ENCODE peak calls at places on chromosome 19, in seven cellular contexts. One of them, this sample, is unnamed.

GRCh38 chr19:1019980-1020867 is 699 bp downstream of the TMEM259 start:
- DNase-seq in fibroblast of lung: no peak
- DNase-seq in neural progenitor cell: peak; percentile 43
- DNase-seq in K562: peak; percentile 71
- DNase-seq in PC-3: no peak
- DNase-seq in HepG2: no peak
- DNase-seq in GM23248: no peak
- DNase-seq in this sample: no peak

GRCh38 chr19:1591421-1592022 is 1.1 kb downstream of the MBD3 start:
- DNase-seq in fibroblast of lung: no peak
- DNase-seq in neural progenitor cell: peak; percentile 65
- DNase-seq in K562: peak; percentile 44
- DNase-seq in PC-3: no peak
- DNase-seq in HepG2: no peak
- DNase-seq in GM23248: peak; percentile 32
- DNase-seq in this sample: no peak

GRCh38 chr19:13839193-13839937 is 37.6 kb upstream of the NANOS3 start:
- DNase-seq in fibroblast of lung: peak; percentile 72
- DNase-seq in neural progenitor cell: peak; percentile 44
- DNase-seq in K562: peak; percentile 69
- DNase-seq in PC-3: peak; percentile 94
- DNase-seq in HepG2: no peak
- DNase-seq in GM23248: peak; percentile 94
- DNase-seq in this sample: peak; percentile 89

GRCh38 chr19:49017666-49018351 is 918 bp upstream of the LHB start:
- DNase-seq in fibroblast of lung: peak; percentile 47
- DNase-seq in neural progenitor cell: peak; percentile 79
- DNase-seq in K562: peak; percentile 74
- DNase-seq in PC-3: peak; percentile 59
- DNase-seq in HepG2: peak; percentile 41
- DNase-seq in GM23248: peak; percentile 83
- DNase-seq in this sample: no peak

GRCh38 chr19:29665826-29666633 is 769 bp downstream of the PLEKHF1 start:
- DNase-seq in fibroblast of lung: peak; percentile 80
- DNase-seq in neural progenitor cell: peak; percentile 62
- DNase-seq in K562: no peak
- DNase-seq in PC-3: peak; percentile 38
- DNase-seq in HepG2: no peak
- DNase-seq in GM23248: peak; percentile 84
- DNase-seq in this sample: peak; percentile 76

GRCh38 chr19:31938675-31939074 is 406.7 kb upstream of the ZNF507 start:
- DNase-seq in fibroblast of lung: peak; percentile 25
- DNase-seq in neural progenitor cell: no peak
- DNase-seq in K562: no peak
- DNase-seq in PC-3: no peak
- DNase-seq in HepG2: no peak
- DNase-seq in GM23248: no peak
- DNase-seq in this sample: no peak

GRCh38 chr19:41740415-41741243 is 14.7 kb upstream of the CEACAM6 start:
- DNase-seq in fibroblast of lung: no peak
- DNase-seq in neural progenitor cell: no peak
- DNase-seq in K562: no peak
- DNase-seq in PC-3: no peak
- DNase-seq in HepG2: no peak
- DNase-seq in GM23248: no peak
- DNase-seq in this sample: peak; percentile 95

GRCh38 chr19:19911150-19911549 is 10.4 kb downstream of the ZNF93 start:
- DNase-seq in fibroblast of lung: no peak
- DNase-seq in neural progenitor cell: no peak
- DNase-seq in K562: no peak
- DNase-seq in PC-3: no peak
- DNase-seq in HepG2: no peak
- DNase-seq in GM23248: peak; percentile 12
- DNase-seq in this sample: no peak

GRCh38 chr19:10871711-10872550 is 578 bp downstream of the CARM1 start:
- DNase-seq in fibroblast of lung: no peak
- DNase-seq in neural progenitor cell: peak; percentile 74
- DNase-seq in K562: peak; percentile 67
- DNase-seq in PC-3: peak; percentile 19
- DNase-seq in HepG2: no peak
- DNase-seq in GM23248: peak; percentile 62
- DNase-seq in this sample: no peak

GRCh38 chr19:48064509-48064908 is 20.6 kb upstream of the CABP5 start:
- DNase-seq in fibroblast of lung: no peak
- DNase-seq in neural progenitor cell: no peak
- DNase-seq in K562: no peak
- DNase-seq in PC-3: no peak
- DNase-seq in HepG2: no peak
- DNase-seq in GM23248: no peak
- DNase-seq in this sample: no peak

GRCh38 chr19:56177564-56178243 is 1.9 kb downstream of the GALP start:
- DNase-seq in fibroblast of lung: no peak
- DNase-seq in neural progenitor cell: no peak
- DNase-seq in K562: no peak
- DNase-seq in PC-3: no peak
- DNase-seq in HepG2: no peak
- DNase-seq in GM23248: no peak
- DNase-seq in this sample: no peak

GRCh38 chr19:8367327-8368001 is 3.5 kb downstream of the ANGPTL4 start:
- DNase-seq in fibroblast of lung: peak; percentile 98
- DNase-seq in neural progenitor cell: peak; percentile 68
- DNase-seq in K562: peak; percentile 50
- DNase-seq in PC-3: peak; percentile 97
- DNase-seq in HepG2: no peak
- DNase-seq in GM23248: peak; percentile 92
- DNase-seq in this sample: peak; percentile 89

GRCh38 chr19:23263870-23264590 is 13.8 kb upstream of the ZNF724 start:
- DNase-seq in fibroblast of lung: no peak
- DNase-seq in neural progenitor cell: no peak
- DNase-seq in K562: no peak
- DNase-seq in PC-3: no peak
- DNase-seq in HepG2: no peak
- DNase-seq in GM23248: peak; percentile 16
- DNase-seq in this sample: no peak

GRCh38 chr19:19083413-19084178 is 19.8 kb downstream of the SLC25A42 start:
- DNase-seq in fibroblast of lung: no peak
- DNase-seq in neural progenitor cell: no peak
- DNase-seq in K562: no peak
- DNase-seq in PC-3: no peak
- DNase-seq in HepG2: no peak
- DNase-seq in GM23248: no peak
- DNase-seq in this sample: no peak

GRCh38 chr19:2207991-2208860 is 27.9 kb downstream of the PLEKHJ1 start:
- DNase-seq in fibroblast of lung: peak; percentile 61
- DNase-seq in neural progenitor cell: peak; percentile 83
- DNase-seq in K562: peak; percentile 61
- DNase-seq in PC-3: no peak
- DNase-seq in HepG2: no peak
- DNase-seq in GM23248: peak; percentile 97
- DNase-seq in this sample: no peak

GRCh38 chr19:18588611-18589379 is at the start of gene REX1BD:
- DNase-seq in fibroblast of lung: peak; percentile 71
- DNase-seq in neural progenitor cell: peak; percentile 92
- DNase-seq in K562: peak; percentile 90
- DNase-seq in PC-3: peak; percentile 75
- DNase-seq in HepG2: peak; percentile 78
- DNase-seq in GM23248: peak; percentile 87
- DNase-seq in this sample: peak; percentile 81

GRCh38 chr19:18401580-18402112 is 4.2 kb upstream of the LRRC25 start:
- DNase-seq in fibroblast of lung: peak; percentile 83
- DNase-seq in neural progenitor cell: peak; percentile 57
- DNase-seq in K562: peak; percentile 50
- DNase-seq in PC-3: peak; percentile 62
- DNase-seq in HepG2: peak; percentile 76
- DNase-seq in GM23248: peak; percentile 77
- DNase-seq in this sample: peak; percentile 44

GRCh38 chr19:15264061-15264932 is 32.0 kb upstream of the EPHX3 start:
- DNase-seq in fibroblast of lung: peak; percentile 79
- DNase-seq in neural progenitor cell: peak; percentile 90
- DNase-seq in K562: peak; percentile 66
- DNase-seq in PC-3: peak; percentile 73
- DNase-seq in HepG2: peak; percentile 56
- DNase-seq in GM23248: peak; percentile 78
- DNase-seq in this sample: no peak

GRCh38 chr19:29841209-29841558 is 29.4 kb downstream of the CCNE1 start:
- DNase-seq in fibroblast of lung: no peak
- DNase-seq in neural progenitor cell: no peak
- DNase-seq in K562: no peak
- DNase-seq in PC-3: peak; percentile 26
- DNase-seq in HepG2: peak; percentile 54
- DNase-seq in GM23248: peak; percentile 29
- DNase-seq in this sample: peak; percentile 69

GRCh38 chr19:36112678-36113077 is 1.7 kb downstream of the OVOL3 start:
- DNase-seq in fibroblast of lung: no peak
- DNase-seq in neural progenitor cell: no peak
- DNase-seq in K562: no peak
- DNase-seq in PC-3: no peak
- DNase-seq in HepG2: no peak
- DNase-seq in GM23248: no peak
- DNase-seq in this sample: no peak
- H3K4me3 ChIP-seq in fibroblast of lung: no peak overlapping the region
- H3K4me3 ChIP-seq in neural progenitor cell: no peak overlapping the region
- H3K4me3 ChIP-seq in K562: no peak overlapping the region
- H3K4me3 ChIP-seq in PC-3: no peak overlapping the region
- H3K4me3 ChIP-seq in HepG2: no peak overlapping the region
- H3K4me3 ChIP-seq in GM23248: no peak overlapping the region
- H3K4me3 ChIP-seq in this sample: no peak overlapping the region

GRCh38 chr19:39834287-39834841 is 402 bp upstream of the DYRK1B start:
- DNase-seq in fibroblast of lung: no peak
- DNase-seq in neural progenitor cell: no peak
- DNase-seq in K562: no peak
- DNase-seq in PC-3: no peak
- DNase-seq in HepG2: no peak
- DNase-seq in GM23248: no peak
- DNase-seq in this sample: no peak
- H2AFZ ChIP-seq in fibroblast of lung: peak overlapping the region; percentile 86
- H2AFZ ChIP-seq in neural progenitor cell: no peak overlapping the region
- H2AFZ ChIP-seq in K562: peak overlapping the region; percentile 64
- H2AFZ ChIP-seq in PC-3: no peak overlapping the region
- H2AFZ ChIP-seq in HepG2: no peak overlapping the region
- H2AFZ ChIP-seq in GM23248: peak overlapping the region; percentile 82
- H2AFZ ChIP-seq in this sample: no peak overlapping the region

GRCh38 chr19:5335593-5335992 is 5.0 kb downstream of the PTPRS start:
- DNase-seq in fibroblast of lung: no peak
- DNase-seq in neural progenitor cell: no peak
- DNase-seq in K562: no peak
- DNase-seq in PC-3: no peak
- DNase-seq in HepG2: no peak
- DNase-seq in GM23248: no peak
- DNase-seq in this sample: no peak
- TF ChIP-seq EZH2 in fibroblast of lung: no peak
- TF ChIP-seq EZH2 in neural progenitor cell: no peak
- TF ChIP-seq EZH2 in K562: no peak
- TF ChIP-seq EZH2 in PC-3: no peak
- TF ChIP-seq EZH2 in HepG2: no peak
- TF ChIP-seq EZH2 in GM23248: no peak
- TF ChIP-seq EZH2 in this sample: no peak

DNA sequence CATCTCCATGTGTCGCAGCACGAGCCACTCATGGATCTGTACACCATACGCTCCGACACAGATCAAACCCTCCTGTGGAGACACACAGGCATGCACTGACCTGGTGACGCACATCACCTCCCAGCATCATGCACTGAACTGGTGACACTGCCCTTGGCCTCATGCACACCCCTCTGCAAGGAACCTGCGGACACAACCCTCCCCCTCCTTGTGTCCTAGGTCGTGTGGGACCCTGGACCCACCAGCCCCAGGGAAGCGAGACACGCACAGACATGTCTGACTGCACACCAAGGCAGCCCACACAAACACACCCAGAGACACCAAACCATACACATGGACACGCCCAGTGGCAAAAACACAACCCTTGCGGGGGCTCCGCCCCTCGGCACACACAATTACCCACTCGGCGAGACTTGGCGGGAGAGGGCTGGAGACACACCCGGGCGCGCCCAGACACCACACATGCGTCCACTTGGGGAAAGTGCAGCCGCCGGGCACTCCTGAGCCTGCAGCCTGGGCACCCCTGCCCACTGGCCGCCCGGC is 2.0 kb upstream of the KCNN4 start:
- DNase-seq in fibroblast of lung: no peak
- DNase-seq in neural progenitor cell: no peak
- DNase-seq in K562: peak; percentile 59
- DNase-seq in PC-3: no peak
- DNase-seq in HepG2: no peak
- DNase-seq in GM23248: no peak
- DNase-seq in this sample: peak; percentile 58
- H3K4me3 ChIP-seq in fibroblast of lung: no peak overlapping the region
- H3K4me3 ChIP-seq in neural progenitor cell: no peak overlapping the region
- H3K4me3 ChIP-seq in K562: no peak overlapping the region
- H3K4me3 ChIP-seq in PC-3: no peak overlapping the region
- H3K4me3 ChIP-seq in HepG2: no peak overlapping the region
- H3K4me3 ChIP-seq in GM23248: no peak overlapping the region
- H3K4me3 ChIP-seq in this sample: no peak overlapping the region

GRCh38 chr19:4909172-4909896 is at the start of gene UHRF1:
- DNase-seq in fibroblast of lung: no peak
- DNase-seq in neural progenitor cell: peak; percentile 58
- DNase-seq in K562: peak; percentile 94
- DNase-seq in PC-3: peak; percentile 77
- DNase-seq in HepG2: peak; percentile 58
- DNase-seq in GM23248: peak; percentile 46
- DNase-seq in this sample: no peak
- H2AFZ ChIP-seq in fibroblast of lung: no peak within 1 kb of the TSS
- H2AFZ ChIP-seq in neural progenitor cell: peak within 1 kb of the TSS; percentile 81
- H2AFZ ChIP-seq in K562: peak within 1 kb of the TSS; percentile 90
- H2AFZ ChIP-seq in PC-3: peak within 1 kb of the TSS; percentile 64
- H2AFZ ChIP-seq in HepG2: no peak within 1 kb of the TSS
- H2AFZ ChIP-seq in GM23248: peak within 1 kb of the TSS; percentile 80
- H2AFZ ChIP-seq in this sample: peak within 1 kb of the TSS; percentile 74

DNA sequence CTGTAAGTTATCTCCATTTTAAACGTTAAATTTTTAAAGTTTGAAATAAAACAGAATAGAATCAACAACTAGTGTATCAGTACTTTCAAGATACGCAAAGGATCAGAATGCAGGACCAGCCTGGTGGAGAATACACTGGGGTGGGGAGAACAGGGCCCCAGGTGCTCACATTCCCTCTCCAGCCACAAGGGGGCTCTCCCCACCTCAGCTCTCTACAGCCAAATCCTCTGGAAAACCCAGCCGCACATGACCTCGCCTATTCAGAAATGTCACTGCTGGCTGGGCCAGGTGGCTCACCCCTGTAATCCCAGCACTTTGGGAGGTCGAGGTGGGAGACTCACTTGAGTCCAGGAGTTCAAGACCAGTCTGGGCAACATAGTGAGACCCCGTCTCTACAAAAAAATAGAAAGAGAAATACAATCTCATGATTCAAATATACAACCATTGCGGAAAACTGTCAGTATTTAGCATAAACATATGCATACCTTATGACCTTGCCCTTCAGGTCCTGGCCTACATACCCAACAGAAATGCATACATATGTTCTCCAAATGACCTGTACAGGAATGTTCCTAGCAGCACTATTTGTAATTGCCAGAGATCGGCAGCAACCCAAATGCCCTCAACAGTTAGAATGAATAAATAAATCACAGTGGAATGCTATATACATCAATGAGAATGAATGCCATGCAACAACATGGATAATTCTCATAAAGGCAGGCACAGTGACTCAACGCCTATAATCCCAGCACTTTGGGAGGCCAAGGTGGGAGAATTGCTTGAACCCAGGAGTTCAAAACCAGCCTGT is 18.4 kb downstream of the TEX101 start:
- DNase-seq in fibroblast of lung: peak; percentile 51
- DNase-seq in neural progenitor cell: peak; percentile 78
- DNase-seq in K562: peak; percentile 88
- DNase-seq in PC-3: peak; percentile 65
- DNase-seq in HepG2: peak; percentile 40
- DNase-seq in GM23248: peak; percentile 73
- DNase-seq in this sample: peak; percentile 49
- TF ChIP-seq EZH2 in fibroblast of lung: no peak
- TF ChIP-seq EZH2 in neural progenitor cell: no peak
- TF ChIP-seq EZH2 in K562: no peak
- TF ChIP-seq EZH2 in PC-3: no peak
- TF ChIP-seq EZH2 in HepG2: no peak
- TF ChIP-seq EZH2 in GM23248: no peak
- TF ChIP-seq EZH2 in this sample: no peak

This sample was measured in PC-9.